ENCODE peak calls at places on chromosome 4, in seven cellular contexts. B, V, P, L, M, Z and T are unnamed samples.

GRCh38 chr4:156609421-156609820 is 362.2 kb downstream of the PDGFC start:
- DNase-seq in B (no peak), V (no peak), P (no peak), L (no peak), M (no peak), Z (no peak), T (no peak)

GRCh38 chr4:23774932-23775331 is 114.9 kb downstream of the PPARGC1A start:
- DNase-seq in B (no peak), V (no peak), P (no peak), L (no peak), M (no peak), Z (no peak), T (no peak)

GRCh38 chr4:106746451-106746850 is 289.7 kb downstream of the DKK2 start:
- DNase-seq in B (no peak), V (peak; percentile 6), P (no peak), L (peak; percentile 18), M (no peak), Z (no peak), T (no peak)

GRCh38 chr4:14410469-14410868 is 591.8 kb upstream of the CPEB2 start:
- DNase-seq in B (peak; percentile 71), V (no peak), P (no peak), L (no peak), M (no peak), Z (peak; percentile 3), T (no peak)

GRCh38 chr4:48974979-48975640 is 11.0 kb upstream of the CWH43 start:
- DNase-seq in B (no peak), V (no peak), P (no peak), L (no peak), M (no peak), Z (no peak), T (no peak)

GRCh38 chr4:10684631-10685030 is at the start of gene CLNK:
- DNase-seq in B (no peak), V (no peak), P (no peak), L (no peak), M (no peak), Z (no peak), T (no peak)

GRCh38 chr4:35500812-35501211 is 743.5 kb downstream of the ARAP2 start:
- DNase-seq in B (no peak), V (no peak), P (no peak), L (no peak), M (no peak), Z (no peak), T (no peak)

GRCh38 chr4:170090667-170091052 is 904 bp upstream of the AADAT start:
- DNase-seq in B (no peak), V (no peak), P (no peak), L (no peak), M (no peak), Z (no peak), T (no peak)

GRCh38 chr4:98446499-98447375 is 185.6 kb downstream of the RAP1GDS1 start:
- DNase-seq in B (no peak), V (peak; percentile 61), P (peak; percentile 60), L (peak; percentile 82), M (peak; percentile 38), Z (no peak), T (no peak)

GRCh38 chr4:74018771-74019170 is 19.7 kb downstream of the CXCL3 start:
- DNase-seq in B (no peak), V (no peak), P (no peak), L (no peak), M (no peak), Z (no peak), T (no peak)

GRCh38 chr4:8556341-8557150 is 23.6 kb upstream of the GPR78 start:
- DNase-seq in B (no peak), V (peak; percentile 31), P (no peak), L (no peak), M (no peak), Z (no peak), T (no peak)

DNA sequence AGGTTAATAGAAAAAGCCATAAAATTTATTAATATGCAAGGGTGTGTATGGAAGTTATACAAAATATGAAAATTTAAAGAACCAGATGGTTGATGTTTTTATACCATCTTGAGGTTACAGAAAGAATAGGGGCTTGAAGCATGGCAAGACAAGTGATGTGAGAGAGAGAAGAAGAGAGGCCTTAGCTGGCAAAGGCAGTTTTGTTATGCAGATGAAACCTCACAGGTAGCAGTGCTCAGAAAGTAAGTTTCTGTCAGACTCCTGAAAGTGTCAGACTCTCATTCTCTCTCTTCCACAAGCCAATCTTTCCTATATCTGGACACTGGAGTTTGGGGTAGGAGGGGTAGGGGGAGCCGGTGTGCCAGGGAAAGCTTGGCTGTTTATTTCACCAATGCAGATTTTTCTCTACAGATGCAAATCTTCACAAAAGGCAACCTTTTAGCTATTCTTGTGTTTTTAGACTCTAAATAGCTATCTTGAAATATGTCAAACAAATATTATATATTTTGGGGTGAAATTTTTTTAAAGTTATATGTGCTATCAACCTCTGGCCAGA is 124.5 kb downstream of the CFAP299 start:
- DNase-seq in B (no peak), V (no peak), P (no peak), L (no peak), M (no peak), Z (no peak), T (no peak)
- TF ChIP-seq CTCF in B (no peak), V (no peak), P (no peak), L (no peak), M (no peak), Z (no peak), T (no peak)

DNA sequence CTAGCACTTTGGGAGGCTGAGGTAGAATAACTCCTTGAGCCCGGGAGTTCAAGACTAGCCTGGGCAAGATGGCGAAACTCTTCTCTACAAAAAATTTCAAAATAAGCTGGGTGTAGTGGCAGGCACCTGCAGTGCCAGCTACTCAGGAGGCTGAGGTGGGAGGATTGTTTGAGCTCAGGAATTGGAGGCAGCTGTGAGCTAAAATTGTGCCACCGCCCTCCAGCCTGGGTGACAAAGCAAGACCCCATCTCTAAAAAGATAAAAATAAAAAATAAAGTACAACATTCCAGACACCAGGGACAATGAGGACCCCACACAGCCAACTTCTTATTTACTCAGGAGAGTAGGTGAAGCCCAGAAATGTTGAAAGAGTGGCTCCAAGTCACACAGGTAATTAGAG is 53.0 kb downstream of the APBB2 start:
- DNase-seq in B (no peak), V (no peak), P (no peak), L (no peak), M (no peak), Z (no peak), T (no peak)
- TF ChIP-seq CTCF in B (no peak), V (no peak), P (no peak), L (no peak), M (no peak), Z (no peak), T (no peak)

GRCh38 chr4:154854362-154854761 is 73.3 kb downstream of the RBM46 start:
- DNase-seq in B (no peak), V (no peak), P (peak; percentile 7), L (peak; percentile 39), M (no peak), Z (no peak), T (no peak)
- TF ChIP-seq CTCF in B (no peak), V (peak; percentile 14), P (peak; percentile 16), L (peak; percentile 38), M (peak; percentile 35), Z (peak; percentile 24), T (peak; percentile 57)

DNA sequence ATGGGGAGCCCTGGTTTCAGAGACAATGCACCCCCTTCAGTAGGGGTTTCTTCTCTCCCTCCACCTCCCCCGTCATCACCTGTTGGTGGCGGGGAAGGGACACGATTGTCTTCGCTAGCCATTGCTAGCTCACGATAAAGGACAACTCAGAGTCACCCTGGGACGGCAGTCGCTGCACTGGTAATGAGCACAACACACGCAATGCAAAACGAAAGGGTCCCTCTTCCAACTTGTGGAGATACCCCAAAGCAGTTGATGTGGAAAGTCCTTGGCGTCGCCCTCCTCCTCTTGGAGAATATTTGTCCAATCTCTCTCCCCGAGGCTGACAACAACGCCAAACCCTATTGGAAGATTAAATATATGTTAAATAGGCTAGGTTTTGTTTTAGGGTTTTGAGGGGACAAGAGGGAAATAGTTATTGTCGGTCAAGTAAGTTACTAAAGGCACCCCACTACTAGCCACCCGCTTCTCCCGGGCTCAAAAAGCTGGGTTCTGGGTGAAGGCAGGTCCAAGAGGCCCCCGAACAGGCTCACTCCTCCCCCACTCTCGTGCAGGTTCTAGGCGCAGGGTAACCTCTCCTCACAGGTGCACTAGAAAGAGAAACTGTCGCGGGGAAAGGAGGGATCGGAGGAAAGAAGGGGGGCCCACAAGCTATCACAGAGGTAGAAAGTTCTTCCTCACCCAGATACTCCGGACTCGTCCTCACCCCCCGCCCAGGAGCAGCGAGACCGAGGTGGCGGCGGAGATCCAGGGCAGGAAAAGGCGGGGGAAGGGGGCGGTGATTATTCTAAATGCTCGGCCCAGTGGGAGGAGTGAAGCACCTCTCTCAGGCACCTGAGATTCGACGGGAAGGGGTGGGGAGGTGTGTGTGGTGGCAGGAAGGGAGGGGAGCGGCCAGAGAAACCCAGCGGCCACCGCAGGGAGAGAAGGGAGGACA is at the start of gene LRBA:
- DNase-seq in B (peak; percentile 89), V (peak; percentile 56), P (peak; percentile 39), L (peak; percentile 32), M (no peak), Z (peak; percentile 79), T (peak; percentile 52)
- TF ChIP-seq CTCF in B (no peak), V (no peak), P (no peak), L (no peak), M (no peak), Z (no peak), T (no peak)

GRCh38 chr4:166318810-166319525 is 445.9 kb downstream of the TLL1 start:
- DNase-seq in B (no peak), V (peak; percentile 93), P (no peak), L (peak; percentile 84), M (peak; percentile 26), Z (no peak), T (no peak)

GRCh38 chr4:166323250-166323649 is 450.2 kb downstream of the TLL1 start:
- DNase-seq in B (no peak), V (no peak), P (no peak), L (no peak), M (no peak), Z (no peak), T (no peak)

DNA sequence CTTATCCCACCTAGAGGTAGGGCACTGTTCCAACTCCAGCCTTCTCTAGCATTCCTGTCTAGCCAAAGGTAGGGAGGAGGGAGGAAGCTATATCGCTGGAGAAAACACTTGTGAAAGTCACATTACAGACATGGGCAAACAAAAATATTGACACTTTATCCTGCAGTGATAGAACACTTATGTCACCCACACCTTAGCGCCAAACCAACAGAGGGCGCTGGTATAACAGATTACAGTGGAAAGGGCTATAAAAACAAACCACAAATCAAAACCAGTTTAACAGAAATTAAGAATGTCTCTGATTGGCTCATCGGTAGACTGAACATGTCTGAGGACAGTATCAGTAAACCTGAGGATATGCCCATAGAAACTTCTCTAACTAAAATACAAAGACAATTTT is 451.3 kb downstream of the TLL1 start:
- DNase-seq in B (no peak), V (peak; percentile 18), P (peak; percentile 6), L (peak; percentile 42), M (no peak), Z (peak; percentile 35), T (peak; percentile 15)
- TF ChIP-seq CTCF in B (no peak), V (peak; percentile 67), P (peak; percentile 26), L (peak; percentile 50), M (peak; percentile 57), Z (peak; percentile 53), T (peak; percentile 58)